ENCODE peak calls at places on chromosomes 6 and 20, in seven cellular contexts. M is Right ventricle myocardium superior, T is iris pigment epithelial cell, C is HT-29, B is HL-60, O is T follicular helper cell, S is HFFc6. J is an unnamed sample.

GRCh38 chr6:44073612-44074382 is 53.5 kb downstream of the MRPL14 start:
- DNase-seq in M (no peak), T (no peak), C (peak; percentile 22), B (no peak), O (no peak), S (no peak), J (no peak)

GRCh38 chr6:138563650-138564049 is 64.4 kb upstream of the NHSL1 start:
- DNase-seq in M (no peak), T (no peak), C (no peak), B (no peak), O (no peak), S (no peak), J (no peak)

GRCh38 chr6:170295519-170296422 is 4.9 kb upstream of the DLL1 start:
- DNase-seq in M (peak; percentile 59), T (no peak), C (no peak), B (peak; percentile 13), O (no peak), S (no peak), J (peak; percentile 40)

GRCh38 chr6:89675949-89676753 is 37.6 kb upstream of the LYRM2 start:
- DNase-seq in M (no peak), T (peak; percentile 57), C (no peak), B (no peak), O (no peak), S (no peak), J (no peak)

GRCh38 chr20:35012227-35013069 is 56.8 kb downstream of the MYH7B start:
- DNase-seq in M (peak; percentile 54), T (peak; percentile 42), C (no peak), B (no peak), O (no peak), S (no peak), J (no peak)

GRCh38 chr6:168088161-168089106 is 9.4 kb upstream of the FRMD1 start:
- DNase-seq in M (peak; percentile 61), T (peak; percentile 62), C (no peak), B (no peak), O (no peak), S (peak; percentile 25), J (no peak)

GRCh38 chr6:136127856-136128255 is 122.3 kb downstream of the MTFR2 start:
- DNase-seq in M (no peak), T (no peak), C (no peak), B (no peak), O (no peak), S (no peak), J (no peak)

GRCh38 chr6:45626087-45626891 is 248.6 kb upstream of the SUPT3H start:
- DNase-seq in M (no peak), T (peak; percentile 90), C (no peak), B (no peak), O (no peak), S (peak; percentile 93), J (no peak)

GRCh38 chr6:44642870-44643522 is 255.5 kb downstream of the CDC5L start:
- DNase-seq in M (no peak), T (no peak), C (no peak), B (no peak), O (no peak), S (peak; percentile 36), J (no peak)

GRCh38 chr6:134074151-134074712 is 21.8 kb upstream of the SLC2A12 start:
- DNase-seq in M (no peak), T (no peak), C (no peak), B (no peak), O (no peak), S (no peak), J (no peak)

GRCh38 chr6:106520711-106521367 is 108.5 kb downstream of the RTN4IP1 start:
- DNase-seq in M (no peak), T (no peak), C (no peak), B (peak; percentile 85), O (peak; percentile 77), S (no peak), J (peak; percentile 77)

GRCh38 chr6:43969158-43969981 is 157.9 kb downstream of the MRPL14 start:
- DNase-seq in M (no peak), T (no peak), C (no peak), B (no peak), O (no peak), S (no peak), J (no peak)

GRCh38 chr6:69164564-69165252 is 529.6 kb downstream of the ADGRB3 start:
- DNase-seq in M (no peak), T (peak; percentile 5), C (peak; percentile 18), B (no peak), O (no peak), S (no peak), J (no peak)

GRCh38 chr6:85124472-85125428 is 325.1 kb upstream of the NT5E start:
- DNase-seq in M (no peak), T (no peak), C (no peak), B (no peak), O (no peak), S (no peak), J (no peak)

GRCh38 chr20:24502184-24502583 is 32.8 kb downstream of the SYNDIG1 start:
- DNase-seq in M (no peak), T (peak; percentile 5), C (no peak), B (no peak), O (no peak), S (peak; percentile 97), J (no peak)

GRCh38 chr20:63691711-63692435 is 4.6 kb upstream of the TNFRSF6B start:
- DNase-seq in M (peak; percentile 32), T (no peak), C (no peak), B (no peak), O (no peak), S (no peak), J (no peak)

GRCh38 chr20:50344232-50345071 is 153.8 kb downstream of the CEBPB start:
- DNase-seq in M (no peak), T (no peak), C (no peak), B (peak; percentile 29), O (no peak), S (no peak), J (no peak)

J was measured in stimulated activated naive B cell treated with anti-CD40 and anti-IgM and Interleukin-4, amounts not matched to agents 10 μg/mL and 1 μg/mL and 100 μg/mL, for 72 hours.